ENCODE peak calls at places on chromosomes 3 and 15, in nine cellular contexts. F is Right ventricle myocardium superior; R is PC-3; S is NCI-H1417; G is Daoy; Q is A549; C is hepatocyte; T is stimulated activated CD4-positive, alpha-beta T cell treated with anti-CD3 and anti-CD28 coated beads, Interleukin-2, amount 100 ng/mL, for 48 hours; I is midbrain. D is an unnamed sample.

GRCh38 chr15:68289621-68290352 is 12.2 kb downstream of the FEM1B start:
- DNase-seq in F (no peak), R (no peak), S (no peak), G (no peak), Q (no peak), C (no peak), T (no peak), I (no peak), D (no peak)

GRCh38 chr3:64796597-64796996 is 108.8 kb upstream of the ADAMTS9 start:
- DNase-seq in F (no peak), R (peak), S (no peak), G (peak), Q (no peak), C (no peak), T (no peak), I (no peak), D (no peak)

GRCh38 chr3:160163259-160163878 is 61.9 kb upstream of the C3orf80 start:
- DNase-seq in F (no peak), R (peak), S (no peak), G (no peak), Q (peak), C (peak), T (no peak), I (no peak), D (peak)

GRCh38 chr3:117520582-117520981 is 811.0 kb downstream of the TUSC7 start:
- DNase-seq in F (no peak), R (no peak), S (no peak), G (no peak), Q (no peak), C (no peak), T (no peak), I (no peak), D (no peak)

GRCh38 chr3:156688849-156689452 is 14.6 kb downstream of the TIPARP start:
- DNase-seq in F (no peak), R (no peak), S (no peak), G (no peak), Q (no peak), C (no peak), T (no peak), I (no peak), D (no peak)

GRCh38 chr3:69178838-69179739 is 56.7 kb upstream of the LMOD3 start:
- DNase-seq in F (no peak), R (peak), S (no peak), G (no peak), Q (peak), C (peak), T (no peak), I (no peak), D (no peak)

GRCh38 chr15:77543159-77543882 is 89.4 kb downstream of the LINGO1 start:
- DNase-seq in F (peak), R (peak), S (peak), G (peak), Q (peak), C (peak), T (peak), I (peak), D (peak)

GRCh38 chr3:135456182-135456790 is 509.2 kb upstream of the PPP2R3A start:
- DNase-seq in F (no peak), R (no peak), S (peak), G (peak), Q (no peak), C (peak), T (no peak), I (no peak), D (no peak)

GRCh38 chr3:143775401-143775970 is 72.8 kb downstream of the SLC9A9 start:
- DNase-seq in F (no peak), R (peak), S (peak), G (no peak), Q (peak), C (peak), T (no peak), I (peak), D (peak)

GRCh38 chr15:57217716-57218598 is 158.3 kb upstream of the CGNL1 start:
- DNase-seq in F (no peak), R (no peak), S (peak), G (peak), Q (no peak), C (no peak), T (no peak), I (peak), D (no peak)

GRCh38 chr15:77865106-77865630 is 212.3 kb downstream of the TBC1D2B start:
- DNase-seq in F (no peak), R (no peak), S (no peak), G (no peak), Q (no peak), C (no peak), T (no peak), I (no peak), D (no peak)

GRCh38 chr3:140242818-140243276 is 307.9 kb downstream of the CLSTN2 start:
- DNase-seq in F (no peak), R (no peak), S (peak), G (peak), Q (no peak), C (no peak), T (no peak), I (no peak), D (no peak)

GRCh38 chr3:141625506-141625905 is 112.6 kb upstream of the RNF7 start:
- DNase-seq in F (no peak), R (peak), S (no peak), G (peak), Q (peak), C (no peak), T (no peak), I (no peak), D (no peak)

GRCh38 chr3:64398431-64398830 is 173.2 kb upstream of the PRICKLE2 start:
- DNase-seq in F (no peak), R (no peak), S (no peak), G (no peak), Q (no peak), C (no peak), T (no peak), I (no peak), D (no peak)

GRCh38 chr15:90884719-90885431 is 571 bp downstream of the FES start:
- DNase-seq in F (no peak), R (no peak), S (no peak), G (no peak), Q (no peak), C (no peak), T (no peak), I (no peak), D (no peak)

GRCh38 chr3:64270143-64270542 is 44.9 kb upstream of the PRICKLE2 start:
- DNase-seq in F (no peak), R (no peak), S (no peak), G (no peak), Q (no peak), C (no peak), T (no peak), I (no peak), D (no peak)

GRCh38 chr15:62972814-62973213 is 69.7 kb upstream of the TPM1 start:
- DNase-seq in F (no peak), R (peak), S (no peak), G (peak), Q (peak), C (no peak), T (no peak), I (no peak), D (no peak)

GRCh38 chr15:84654689-84655453 is 788 bp upstream of the WDR73 start:
- DNase-seq in F (peak), R (peak), S (peak), G (peak), Q (peak), C (peak), T (peak), I (peak), D (peak)

D was measured in cerebellar cortex.